ENCODE peak calls at places on chromosomes 12 and 14, in five cellular contexts. B, N, Z, M and D are unnamed samples.

GRCh38 chr12:28456934-28457710 is 266.9 kb downstream of the CCDC91 start:
- DNase-seq in B (no peak), N (no peak), Z (no peak), M (no peak), D (no peak)

GRCh38 chr12:112121780-112122565 is 3.4 kb upstream of the TRAFD1 start:
- DNase-seq in B (peak), N (no peak), Z (peak), M (peak), D (no peak)

GRCh38 chr14:93994919-93995682 is 2.0 kb upstream of the CCDC197 start:
- DNase-seq in B (peak), N (no peak), Z (no peak), M (no peak), D (no peak)

GRCh38 chr12:54394281-54394719 is 9.8 kb upstream of the ZNF385A start:
- DNase-seq in B (peak), N (peak), Z (no peak), M (peak), D (peak)

GRCh38 chr12:11729008-11729407 is 79.5 kb downstream of the ETV6 start:
- DNase-seq in B (no peak), N (no peak), Z (no peak), M (no peak), D (peak)

GRCh38 chr14:105058521-105059034 is 6.7 kb downstream of the GPR132 start:
- DNase-seq in B (no peak), N (no peak), Z (no peak), M (no peak), D (no peak)

GRCh38 chr12:124557518-124558223 is 9.7 kb downstream of the NCOR2 start:
- DNase-seq in B (no peak), N (no peak), Z (no peak), M (no peak), D (no peak)

GRCh38 chr12:97637770-97638169 is 175.2 kb downstream of the RMST start:
- DNase-seq in B (no peak), N (no peak), Z (no peak), M (no peak), D (no peak)

GRCh38 chr12:25017336-25017735 is 68.4 kb upstream of the BCAT1 start:
- DNase-seq in B (peak), N (no peak), Z (no peak), M (peak), D (no peak)

GRCh38 chr14:85172889-85173458 is 357.0 kb upstream of the FLRT2 start:
- DNase-seq in B (no peak), N (no peak), Z (no peak), M (no peak), D (no peak)

GRCh38 chr14:61381589-61381988 is 60.2 kb downstream of the PRKCH start:
- DNase-seq in B (no peak), N (no peak), Z (no peak), M (no peak), D (peak)

GRCh38 chr14:105907276-105907675 is 380.9 kb downstream of the TMEM121 start:
- DNase-seq in B (no peak), N (no peak), Z (no peak), M (no peak), D (no peak)

GRCh38 chr14:54667026-54667744 is 100.3 kb downstream of the SAMD4A start:
- DNase-seq in B (no peak), N (no peak), Z (no peak), M (no peak), D (no peak)

GRCh38 chr14:104806625-104807465 is 5.9 kb downstream of the ZBTB42 start:
- DNase-seq in B (no peak), N (no peak), Z (no peak), M (no peak), D (no peak)

GRCh38 chr14:98953544-98954346 is 318.3 kb downstream of the BCL11B start:
- DNase-seq in B (peak), N (peak), Z (no peak), M (no peak), D (no peak)

GRCh38 chr12:47712171-47712570 is 6.3 kb upstream of the RPAP3 start:
- DNase-seq in B (no peak), N (no peak), Z (no peak), M (no peak), D (no peak)

GRCh38 chr12:46219892-46220655 is 48.8 kb downstream of the SLC38A1 start:
- DNase-seq in B (peak), N (peak), Z (no peak), M (peak), D (no peak)

GRCh38 chr14:70358631-70359030 is 852 bp downstream of the COX16 start:
- DNase-seq in B (peak), N (peak), Z (no peak), M (no peak), D (no peak)

GRCh38 chr12:45731376-45731775 is 1.9 kb downstream of the ARID2 start:
- DNase-seq in B (no peak), N (no peak), Z (no peak), M (no peak), D (no peak)

GRCh38 chr12:114508529-114509129 is 102.7 kb upstream of the TBX5 start:
- DNase-seq in B (peak), N (peak), Z (peak), M (peak), D (peak)

GRCh38 chr12:108861878-108862587 is 4.7 kb upstream of the SSH1 start:
- DNase-seq in B (no peak), N (peak), Z (no peak), M (no peak), D (peak)

GRCh38 chr12:105331805-105332251 is 1.3 kb downstream of the C12orf75 start:
- DNase-seq in B (peak), N (peak), Z (no peak), M (no peak), D (peak)

GRCh38 chr12:90211017-90211416 is 502.4 kb upstream of the ATP2B1 start:
- DNase-seq in B (peak), N (no peak), Z (no peak), M (peak), D (no peak)

GRCh38 chr12:28114488-28114887 is 75.8 kb upstream of the CCDC91 start:
- DNase-seq in B (peak), N (no peak), Z (no peak), M (no peak), D (no peak)

GRCh38 chr12:2190896-2191533 is 138.2 kb downstream of the CACNA1C start:
- DNase-seq in B (no peak), N (no peak), Z (no peak), M (no peak), D (no peak)

GRCh38 chr12:40106202-40106533 is 287 bp upstream of the SLC2A13 start:
- DNase-seq in B (no peak), N (no peak), Z (no peak), M (peak), D (no peak)

GRCh38 chr12:25135531-25136154 is 59.3 kb downstream of the DNAI7 start:
- DNase-seq in B (no peak), N (peak), Z (peak), M (no peak), D (peak)

GRCh38 chr12:132243596-132244289 is 85.6 kb downstream of the GALNT9 start:
- DNase-seq in B (no peak), N (peak), Z (no peak), M (no peak), D (no peak)

GRCh38 chr12:10249690-10250455 is 37.2 kb downstream of the GABARAPL1 start:
- DNase-seq in B (no peak), N (peak), Z (no peak), M (no peak), D (peak)

GRCh38 chr14:40394634-40395340 is 962.6 kb upstream of the FBXO33 start:
- DNase-seq in B (no peak), N (no peak), Z (no peak), M (no peak), D (no peak)

GRCh38 chr14:40393143-40393542 is 960.9 kb upstream of the FBXO33 start:
- DNase-seq in B (no peak), N (no peak), Z (no peak), M (no peak), D (no peak)

GRCh38 chr14:40398981-40399380 is 966.7 kb upstream of the FBXO33 start:
- DNase-seq in B (no peak), N (no peak), Z (no peak), M (no peak), D (no peak)
- TF ChIP-seq CTCF in B (no peak), N (no peak), Z (no peak), M (no peak), D (no peak)

GRCh38 chr12:110042260-110042659 is 6.1 kb downstream of the C12orf76 start:
- DNase-seq in B (no peak), N (no peak), Z (no peak), M (no peak), D (no peak)

GRCh38 chr12:110047297-110047940 is 903 bp downstream of the C12orf76 start:
- DNase-seq in B (no peak), N (no peak), Z (no peak), M (no peak), D (no peak)

GRCh38 chr12:110048242-110049027 is at the start of gene C12orf76:
- DNase-seq in B (peak), N (peak), Z (peak), M (peak), D (peak)

GRCh38 chr12:110050927-110051326 is 2.6 kb upstream of the C12orf76 start:
- DNase-seq in B (no peak), N (no peak), Z (no peak), M (no peak), D (no peak)

DNA sequence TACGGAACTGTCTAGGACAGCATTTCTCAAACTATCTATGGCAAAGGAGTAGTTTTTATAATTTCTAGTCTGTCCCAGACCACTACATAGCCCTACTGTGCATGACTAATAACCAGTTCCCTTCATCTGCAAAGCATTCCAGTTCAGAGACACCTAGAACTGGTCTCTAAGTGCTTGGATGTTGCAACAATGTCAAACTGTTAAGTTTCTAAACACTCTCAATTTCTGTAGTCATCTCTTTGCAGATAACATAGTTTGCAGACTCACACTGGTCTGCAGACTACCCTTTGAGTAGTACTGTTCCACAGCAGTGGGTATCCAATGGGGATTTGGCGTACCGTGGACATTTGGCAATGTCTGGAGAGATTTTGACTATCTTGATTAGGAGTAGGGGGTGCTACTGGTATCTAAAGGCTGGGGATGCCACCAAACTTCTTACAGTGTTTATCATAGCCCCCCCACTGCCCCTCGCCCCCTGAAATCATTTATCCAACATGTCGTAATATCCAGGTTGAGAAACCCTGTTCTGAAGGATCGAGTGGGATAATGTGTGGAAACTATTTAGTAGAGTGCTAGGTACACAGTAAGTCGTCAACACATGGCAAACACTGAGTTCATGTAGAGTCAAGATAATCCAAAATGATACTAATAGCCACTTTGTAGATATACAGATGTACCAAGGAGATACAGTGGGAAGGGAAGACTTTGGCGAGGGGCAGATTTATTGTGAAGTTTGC is 1.7 kb downstream of the C12orf76 start:
- DNase-seq in B (no peak), N (peak), Z (no peak), M (peak), D (no peak)
- H3K4me3 ChIP-seq in B (peak), N (peak), Z (no peak), M (no peak), D (no peak)

GRCh38 chr12:64521838-64522237 is 69.9 kb downstream of the TBK1 start:
- DNase-seq in B (peak), N (peak), Z (no peak), M (no peak), D (no peak)
- TF ChIP-seq CTCF in B (no peak), N (no peak), Z (no peak), M (no peak), D (no peak)

GRCh38 chr14:64549805-64550538 is at the start of gene PPP1R36:
- DNase-seq in B (peak), N (peak), Z (no peak), M (no peak), D (peak)
- H3K4me3 ChIP-seq in B (peak), N (peak), Z (peak), M (peak), D (no peak)

DNA sequence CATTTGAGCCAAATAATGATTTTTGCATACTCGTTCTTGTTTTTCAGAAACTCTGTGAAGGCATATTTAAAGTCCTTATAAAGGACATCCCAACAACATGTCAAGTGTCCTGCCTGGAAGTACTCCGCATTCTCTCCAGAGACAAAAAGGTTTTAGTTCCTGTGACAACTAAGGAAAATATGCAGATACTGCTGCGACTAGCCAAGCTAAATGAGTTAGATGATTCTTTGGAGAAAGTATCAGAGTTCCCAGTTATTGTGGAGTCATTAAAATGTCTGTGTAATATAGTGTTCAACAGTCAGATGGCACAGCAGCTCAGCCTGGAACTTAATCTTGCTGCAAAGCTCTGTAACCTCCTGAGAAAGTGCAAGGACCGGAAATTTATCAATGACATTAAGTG is 40.2 kb downstream of the RIC8B start:
- DNase-seq in B (no peak), N (no peak), Z (no peak), M (no peak), D (no peak)
- TF ChIP-seq CTCF in B (no peak), N (no peak), Z (no peak), M (no peak), D (no peak)

GRCh38 chr14:73761621-73762355 is 47.6 kb upstream of the PNMA1 start:
- DNase-seq in B (no peak), N (peak), Z (no peak), M (no peak), D (peak)

GRCh38 chr14:73759183-73759713 is 45.1 kb upstream of the PNMA1 start:
- DNase-seq in B (peak), N (peak), Z (peak), M (peak), D (peak)

GRCh38 chr14:73758392-73759182 is 44.4 kb upstream of the PNMA1 start:
- DNase-seq in B (peak), N (peak), Z (peak), M (peak), D (peak)

GRCh38 chr14:73760598-73761586 is 46.7 kb upstream of the PNMA1 start:
- DNase-seq in B (no peak), N (no peak), Z (no peak), M (no peak), D (peak)

DNA sequence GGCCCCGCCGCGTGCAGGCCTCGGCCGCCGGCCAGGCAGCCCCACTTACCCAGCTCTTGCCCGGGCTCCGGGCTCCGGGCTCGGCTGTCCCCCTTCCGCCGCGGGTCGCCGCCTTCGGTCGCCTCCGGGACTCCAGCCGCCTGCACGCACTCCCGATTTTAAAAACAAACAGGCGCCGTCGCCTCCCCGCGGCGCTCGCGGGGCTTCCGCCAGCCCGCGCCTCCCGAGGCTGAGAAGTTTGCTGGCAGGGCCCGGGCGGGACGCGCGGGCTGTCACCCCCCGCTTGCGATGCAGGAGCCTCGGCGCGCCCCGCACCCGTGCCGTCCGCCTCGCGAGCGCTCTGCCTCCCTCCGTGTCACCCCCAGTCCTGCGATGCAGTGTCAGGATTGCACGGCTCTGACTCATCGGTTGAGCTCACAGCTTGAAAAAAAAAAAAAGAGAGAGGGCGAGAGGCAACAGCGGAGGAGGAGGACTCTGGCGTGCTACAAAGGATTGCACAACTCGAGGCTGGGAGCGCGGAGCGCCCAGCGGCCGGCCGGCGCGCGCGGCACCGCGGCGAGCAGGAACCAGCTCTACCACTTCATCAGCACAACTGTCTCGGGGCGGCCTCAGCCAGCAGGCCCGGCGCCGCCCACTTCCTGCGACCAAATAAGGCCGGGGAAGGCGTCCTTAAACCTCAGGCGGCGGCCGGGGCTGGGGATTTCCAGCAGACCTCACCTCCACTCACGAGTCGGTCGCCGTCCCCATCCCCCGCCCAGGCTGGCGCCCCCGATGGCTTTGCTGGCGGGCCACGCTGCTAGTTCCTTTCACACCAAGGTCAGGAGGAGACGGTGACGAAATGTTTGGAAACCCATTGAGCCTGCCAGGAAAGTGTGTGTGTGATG is 45.8 kb upstream of the PNMA1 start:
- DNase-seq in B (peak), N (peak), Z (peak), M (peak), D (peak)
- H3K4me3 ChIP-seq in B (peak), N (peak), Z (peak), M (peak), D (peak)

GRCh38 chr14:24483604-24484252 is 24.3 kb downstream of the CMA1 start:
- DNase-seq in B (peak), N (peak), Z (no peak), M (peak), D (peak)
- TF ChIP-seq CTCF in B (no peak), N (no peak), Z (no peak), M (no peak), D (no peak)